ENCODE peak calls at places on chromosomes 6 and 20, in ten cellular contexts. N is PC-3; R is AG04450; O is GM23248; C is neural progenitor cell; H is body of pancreas; J is NT2/D1; B is pancreas; E is CD8-positive, alpha-beta memory T cell; T is psoas muscle. D is an unnamed sample. For H3K9me3, the result is how much of the 10 kb centered on the place peaks cover.

GRCh38 chr6:138105880-138106664 is 1.1 kb downstream of the PERP start:
- DNase-seq in N (peak), R (no peak), O (peak), C (peak), H (no peak), J (peak), B (no peak), E (no peak), T (no peak), D (no peak)

GRCh38 chr6:4664117-4664626 is 112.0 kb upstream of the CDYL start:
- DNase-seq in N (no peak), R (peak), O (peak), C (no peak), H (peak), J (no peak), B (no peak), E (no peak), T (peak), D (peak)

GRCh38 chr6:133360194-133360593 is 119.0 kb downstream of the EYA4 start:
- DNase-seq in N (no peak), R (no peak), O (no peak), C (no peak), H (no peak), J (no peak), B (no peak), E (no peak), T (no peak), D (no peak)

GRCh38 chr6:42637681-42638080 is 73.9 kb downstream of the UBR2 start:
- DNase-seq in N (no peak), R (no peak), O (no peak), C (no peak), H (no peak), J (no peak), B (no peak), E (no peak), T (no peak), D (no peak)

GRCh38 chr20:63428906-63429575 is 43.4 kb downstream of the KCNQ2 start:
- DNase-seq in N (no peak), R (no peak), O (no peak), C (no peak), H (no peak), J (no peak), B (no peak), E (no peak), T (no peak), D (no peak)

GRCh38 chr6:121890307-121890910 is 455.0 kb downstream of the GJA1 start:
- DNase-seq in N (no peak), R (no peak), O (no peak), C (peak), H (no peak), J (peak), B (no peak), E (no peak), T (no peak), D (no peak)

GRCh38 chr6:130029163-130029562 is 10.8 kb downstream of the L3MBTL3 start:
- DNase-seq in N (no peak), R (no peak), O (no peak), C (no peak), H (no peak), J (no peak), B (no peak), E (no peak), T (no peak), D (no peak)

GRCh38 chr20:32988008-32988407 is 16.2 kb downstream of the SUN5 start:
- DNase-seq in N (no peak), R (no peak), O (no peak), C (no peak), H (no peak), J (no peak), B (no peak), E (no peak), T (no peak), D (no peak)

GRCh38 chr6:109347779-109348178 is 34.5 kb downstream of the CD164 start:
- DNase-seq in N (no peak), R (no peak), O (no peak), C (no peak), H (no peak), J (no peak), B (no peak), E (no peak), T (no peak), D (no peak)

GRCh38 chr6:106181664-106182418 is 95.7 kb downstream of the PRDM1 start:
- DNase-seq in N (peak), R (no peak), O (peak), C (no peak), H (no peak), J (no peak), B (no peak), E (no peak), T (no peak), D (peak)

GRCh38 chr20:8427419-8428065 is 295.5 kb downstream of the PLCB1 start:
- DNase-seq in N (no peak), R (no peak), O (no peak), C (no peak), H (no peak), J (no peak), B (no peak), E (no peak), T (no peak), D (no peak)

GRCh38 chr20:3631534-3631933 is 31.7 kb downstream of the GFRA4 start:
- DNase-seq in N (no peak), R (no peak), O (no peak), C (no peak), H (no peak), J (no peak), B (no peak), E (no peak), T (no peak), D (no peak)

GRCh38 chr6:20626165-20626564 is 91.9 kb downstream of the CDKAL1 start:
- DNase-seq in N (no peak), R (no peak), O (no peak), C (no peak), H (no peak), J (no peak), B (no peak), E (no peak), T (no peak), D (no peak)

GRCh38 chr6:24930386-24930785 is 5.4 kb downstream of the RIPOR2 start:
- DNase-seq in N (no peak), R (peak), O (peak), C (peak), H (no peak), J (no peak), B (no peak), E (no peak), T (no peak), D (peak)

GRCh38 chr6:169723991-169724553 is at the start of gene PHF10:
- DNase-seq in N (no peak), R (no peak), O (peak), C (peak), H (no peak), J (no peak), B (peak), E (peak), T (peak), D (peak)

GRCh38 chr6:29964904-29965872 is 22.9 kb downstream of the HLA-A start:
- DNase-seq in N (peak), R (peak), O (peak), C (peak), H (peak), J (peak), B (peak), E (peak), T (peak), D (peak)

GRCh38 chr6:122995930-122996796 is at the start of gene CLVS2:
- DNase-seq in N (no peak), R (no peak), O (peak), C (peak), H (no peak), J (peak), B (peak), E (no peak), T (peak), D (peak)
- H3K4me3 ChIP-seq in N (no peak), R (no peak), O (peak), C (peak), H (no peak), J (peak), B (no peak), E (no peak), T (peak), D (no peak)

DNA sequence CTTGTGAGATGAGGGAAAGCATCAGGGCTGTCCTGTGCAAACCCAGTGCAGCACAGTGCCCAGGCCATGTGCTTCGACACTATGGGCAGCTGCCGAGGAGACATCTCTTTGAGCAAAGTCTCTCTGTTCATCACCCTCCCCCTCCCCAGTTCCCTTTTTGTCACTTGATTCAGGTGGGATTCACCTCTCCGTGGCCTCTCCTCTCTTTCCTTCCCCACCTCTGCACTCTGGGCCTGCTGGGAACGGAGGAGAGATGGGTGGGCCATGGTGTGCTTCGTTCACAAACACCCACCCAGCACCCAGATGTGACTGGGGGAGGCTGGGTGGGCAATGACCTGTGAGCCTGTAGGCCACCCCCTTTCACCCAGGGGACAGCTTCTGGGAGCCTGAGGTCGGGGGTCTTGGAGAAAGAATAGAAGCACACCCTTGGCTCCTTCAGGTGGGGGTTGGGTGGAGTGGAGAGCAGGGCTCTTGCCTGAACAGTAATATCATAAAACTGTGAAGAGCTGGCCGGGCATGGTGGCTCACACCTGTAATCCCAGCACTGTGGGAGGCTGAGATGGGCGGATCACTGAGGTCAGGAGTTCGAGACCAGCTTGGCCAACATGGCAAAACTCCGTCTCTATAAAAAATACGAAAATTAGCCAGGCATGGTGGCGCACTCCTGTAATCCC is 33.5 kb upstream of the DLGAP4 start:
- DNase-seq in N (no peak), R (no peak), O (no peak), C (no peak), H (no peak), J (no peak), B (no peak), E (no peak), T (no peak), D (no peak)
- H3K9me3 ChIP-seq in N (under half), R (under half), O (under half), C (under half), H (under half), J (under half), B (under half), E (under half), T (under half), D (under half)

GRCh38 chr20:34211591-34211990 is 29.6 kb upstream of the ASIP start:
- DNase-seq in N (no peak), R (no peak), O (no peak), C (no peak), H (no peak), J (no peak), B (no peak), E (no peak), T (no peak), D (no peak)

GRCh38 chr20:34215711-34216381 is 25.4 kb upstream of the ASIP start:
- DNase-seq in N (peak), R (peak), O (peak), C (peak), H (peak), J (peak), B (peak), E (no peak), T (peak), D (peak)

GRCh38 chr20:34213213-34213612 is 28.0 kb upstream of the ASIP start:
- DNase-seq in N (no peak), R (no peak), O (no peak), C (no peak), H (no peak), J (no peak), B (no peak), E (no peak), T (no peak), D (no peak)

GRCh38 chr20:34220581-34220980 is 20.6 kb upstream of the ASIP start:
- DNase-seq in N (peak), R (no peak), O (peak), C (no peak), H (no peak), J (no peak), B (no peak), E (no peak), T (no peak), D (no peak)

DNA sequence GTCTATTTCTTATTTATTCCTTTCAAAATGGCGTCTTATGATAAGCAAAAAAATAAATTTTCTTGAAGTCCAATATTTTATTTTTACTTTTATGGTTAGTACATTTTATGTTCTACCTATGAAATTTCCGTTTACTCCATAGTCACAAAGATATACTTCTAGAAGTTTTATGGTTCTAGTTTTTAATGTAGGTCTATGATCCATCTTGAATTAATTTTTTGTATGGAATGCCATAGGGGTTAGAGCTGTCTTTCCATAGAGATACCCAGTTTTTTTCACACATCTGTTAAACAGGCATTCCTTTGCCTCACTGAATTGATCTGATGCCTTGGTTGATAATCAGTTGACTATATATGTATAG is 24.9 kb upstream of the ASIP start:
- DNase-seq in N (no peak), R (no peak), O (peak), C (no peak), H (no peak), J (no peak), B (no peak), E (no peak), T (no peak), D (no peak)
- H3K4me3 ChIP-seq in N (peak), R (peak), O (peak), C (peak), H (no peak), J (no peak), B (peak), E (no peak), T (peak), D (peak)

GRCh38 chr6:7540595-7540994 is 876 bp upstream of the DSP start:
- DNase-seq in N (no peak), R (no peak), O (peak), C (peak), H (no peak), J (no peak), B (no peak), E (no peak), T (no peak), D (no peak)
- H3K9me3 ChIP-seq in N (under half), R (under half), O (under half), C (under half), H (under half), J (under half), B (under half), E (under half), T (under half), D (under half)

DNA sequence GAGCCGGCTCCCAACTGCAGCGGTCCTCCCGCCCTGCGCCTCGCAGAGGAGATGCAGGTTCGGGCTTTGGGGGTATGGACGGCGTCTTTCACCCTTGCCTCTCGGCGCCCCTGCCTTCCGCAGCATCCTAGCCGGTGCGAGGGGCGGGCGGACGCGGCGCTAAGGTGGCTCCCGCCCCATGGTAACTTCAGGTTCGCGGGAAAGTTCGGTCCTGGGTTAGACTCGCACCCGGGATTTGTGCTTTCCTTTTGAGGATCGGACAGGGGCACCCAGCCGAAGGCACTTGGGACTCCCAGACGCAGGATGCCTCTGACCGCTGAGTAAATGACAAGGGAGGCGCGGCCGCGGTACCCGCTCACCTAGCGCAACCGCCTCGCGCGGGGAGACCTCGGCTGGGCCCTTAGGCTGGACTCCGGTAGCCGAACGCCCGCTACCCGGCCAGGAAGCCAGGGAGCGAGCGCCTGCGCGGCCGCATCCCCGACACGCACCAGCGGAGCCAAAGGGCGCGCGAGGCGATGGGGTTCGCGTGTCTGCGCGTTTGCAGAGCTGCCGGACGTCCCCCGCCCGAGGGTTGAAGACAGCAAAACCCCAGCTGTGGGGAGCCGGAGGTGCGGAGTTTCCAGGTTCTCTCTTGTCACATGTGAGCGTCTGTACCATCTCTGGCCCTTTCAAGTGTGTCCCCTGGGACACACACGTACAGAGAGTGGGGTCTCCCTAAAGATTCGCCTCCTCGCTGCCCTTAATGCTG is 1.1 kb downstream of the RSPO3 start:
- DNase-seq in N (no peak), R (no peak), O (peak), C (peak), H (no peak), J (no peak), B (peak), E (no peak), T (peak), D (peak)
- H3K4me3 ChIP-seq in N (peak), R (peak), O (peak), C (peak), H (no peak), J (peak), B (peak), E (no peak), T (peak), D (peak)

GRCh38 chr20:21607971-21608735 is 94.3 kb upstream of the NKX2-2 start:
- DNase-seq in N (peak), R (no peak), O (no peak), C (no peak), H (peak), J (no peak), B (no peak), E (no peak), T (peak), D (no peak)
- H3K9me3 ChIP-seq in N (under half), R (under half), O (under half), C (under half), H (under half), J (under half), B (under half), E (under half), T (under half), D (under half)

GRCh38 chr6:161254754-161255253 is 19.1 kb downstream of the AGPAT4 start:
- DNase-seq in N (no peak), R (no peak), O (peak), C (peak), H (no peak), J (no peak), B (no peak), E (no peak), T (no peak), D (no peak)

GRCh38 chr6:161256390-161256789 is 17.5 kb downstream of the AGPAT4 start:
- DNase-seq in N (no peak), R (no peak), O (no peak), C (no peak), H (no peak), J (no peak), B (no peak), E (no peak), T (no peak), D (no peak)

GRCh38 chr6:161259302-161259701 is 14.6 kb downstream of the AGPAT4 start:
- DNase-seq in N (no peak), R (no peak), O (no peak), C (no peak), H (no peak), J (no peak), B (no peak), E (no peak), T (no peak), D (no peak)

GRCh38 chr6:161255518-161255917 is 18.3 kb downstream of the AGPAT4 start:
- DNase-seq in N (no peak), R (no peak), O (no peak), C (no peak), H (no peak), J (no peak), B (no peak), E (no peak), T (no peak), D (no peak)

DNA sequence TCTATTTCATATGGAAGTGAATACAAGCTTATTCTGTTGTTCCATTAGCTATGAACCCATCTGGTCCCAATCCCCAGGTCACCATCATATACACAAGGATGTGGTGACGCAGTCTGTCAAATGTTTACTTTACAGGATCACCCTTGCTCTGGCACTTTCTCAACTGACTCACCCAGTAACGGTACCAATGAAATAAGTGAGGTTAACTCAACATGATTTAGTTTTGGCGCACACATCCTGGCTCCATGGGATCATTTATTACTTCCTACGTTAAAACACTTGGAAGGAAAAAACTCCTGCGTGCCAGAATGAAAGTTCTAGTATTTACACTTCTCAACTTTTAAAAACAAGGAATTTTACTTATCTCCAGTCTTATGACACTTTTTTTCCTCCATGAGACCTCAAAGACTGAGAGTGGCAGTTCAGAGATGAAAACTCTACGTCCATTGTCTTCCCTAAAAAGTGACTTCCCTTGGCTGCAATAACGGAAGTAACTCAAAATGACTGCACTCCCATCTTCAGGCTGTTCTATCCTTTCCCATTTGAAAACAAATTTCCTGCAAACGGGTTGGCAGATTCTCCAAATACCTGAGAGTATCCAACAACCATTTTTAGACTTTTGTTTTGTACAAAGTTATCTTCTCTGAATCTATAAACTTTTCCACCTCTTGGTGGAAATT is 15.9 kb downstream of the AGPAT4 start:
- DNase-seq in N (peak), R (peak), O (peak), C (no peak), H (no peak), J (no peak), B (no peak), E (no peak), T (no peak), D (peak)
- H3K4me3 ChIP-seq in N (peak), R (peak), O (peak), C (no peak), H (no peak), J (no peak), B (no peak), E (no peak), T (no peak), D (no peak)

DNA sequence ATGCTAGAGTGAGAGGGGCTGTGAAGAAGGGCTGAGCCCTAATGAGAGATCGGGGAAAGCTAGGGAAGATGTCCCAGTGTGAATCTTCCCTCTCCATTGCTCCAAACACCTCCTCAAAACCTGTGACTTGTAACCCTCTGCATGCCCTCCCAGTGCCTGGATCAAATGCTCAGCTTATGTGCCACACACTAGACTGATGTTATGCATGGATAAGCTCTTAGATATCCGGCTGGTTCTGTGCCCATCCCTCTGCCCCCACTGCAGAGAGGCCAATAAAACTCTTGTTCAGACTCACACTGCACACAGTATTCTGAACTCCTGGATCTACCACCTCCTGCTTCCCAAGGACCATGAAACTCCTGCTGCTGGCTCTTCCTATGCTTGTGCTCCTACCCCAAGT is at the start of gene DEFB118:
- DNase-seq in N (no peak), R (no peak), O (no peak), C (no peak), H (no peak), J (no peak), B (no peak), E (no peak), T (no peak), D (no peak)
- H3K9me3 ChIP-seq in N (under half), R (under half), O (under half), C (under half), H (under half), J (under half), B (under half), E (under half), T (under half), D (under half)

D was measured in MG63.